ENCODE peak calls at places on chromosomes 7 and 10, in seven cellular contexts. S is activated CD8-positive, alpha-beta T cell treated with anti-CD3 and anti-CD28 coated beads for 36 hours; U is NCI-H69; D is T-helper 2 cell; K is tibial artery; P is retinal pigment epithelial cell; A is Peyer's patch. H is an unnamed sample.
A peak's percentile ranks its signal among the peaks of the same experiment; 100 is the strongest.

GRCh38 chr10:17586741-17587720 is 30.1 kb downstream of the HACD1 start:
- DNase-seq in K (no peak), U (no peak), A (no peak), D (no peak), S (no peak), P (no peak), H (no peak)

GRCh38 chr7:100641463-100641859 is at the start of gene TFR2:
- DNase-seq in A (no peak), K (no peak), S (no peak), D (no peak), U (no peak), P (no peak), H (no peak)

GRCh38 chr10:70331486-70332268 is 47.9 kb upstream of the NPFFR1 start:
- DNase-seq in S (peak; percentile 39), K (no peak), P (peak; percentile 95), A (peak; percentile 39), U (peak; percentile 91), D (no peak), H (peak; percentile 66)

GRCh38 chr10:50291261-50291850 is 40.0 kb upstream of the ASAH2 start:
- DNase-seq in U (no peak), A (no peak), P (no peak), S (no peak), K (no peak), D (no peak), H (no peak)

GRCh38 chr7:48025630-48026029 is 3.3 kb downstream of the SUN3 start:
- DNase-seq in A (no peak), S (no peak), D (no peak), U (no peak), K (no peak), P (no peak), H (no peak)

GRCh38 chr7:90768301-90768700 is 172.2 kb downstream of the CDK14 start:
- DNase-seq in P (no peak), D (no peak), A (no peak), S (no peak), U (peak; percentile 47), K (no peak), H (no peak)

GRCh38 chr7:157384301-157384700 is 47.5 kb downstream of the DNAJB6 start:
- DNase-seq in U (no peak), S (no peak), P (no peak), A (no peak), D (no peak), K (no peak), H (no peak)

GRCh38 chr7:106583706-106584690 is 77.0 kb downstream of the CCDC71L start:
- DNase-seq in U (no peak), S (no peak), P (no peak), K (no peak), A (no peak), D (no peak), H (no peak)

GRCh38 chr7:9645756-9646155 is 1212.3 kb downstream of the NXPH1 start:
- DNase-seq in A (no peak), D (no peak), P (peak; percentile 19), S (no peak), K (no peak), U (no peak), H (no peak)

GRCh38 chr7:159148430-159149395 is 4.0 kb upstream of the VIPR2 start:
- DNase-seq in A (no peak), K (no peak), D (no peak), P (no peak), S (no peak), U (no peak), H (no peak)

GRCh38 chr7:96143495-96144259 is 178.2 kb downstream of the SLC25A13 start:
- DNase-seq in S (no peak), P (no peak), A (no peak), D (no peak), K (no peak), U (peak; percentile 90), H (no peak)

GRCh38 chr10:80583681-80584080 is 46.0 kb downstream of the SH2D4B start:
- DNase-seq in A (no peak), S (no peak), D (no peak), P (no peak), K (no peak), U (no peak), H (no peak)

GRCh38 chr7:91034459-91035368 is 229.5 kb upstream of the FZD1 start:
- DNase-seq in K (peak; percentile 65), U (peak; percentile 91), S (peak; percentile 53), D (no peak), P (no peak), A (peak; percentile 28), H (peak; percentile 61)

GRCh38 chr10:125057158-125058001 is 103.0 kb downstream of the CTBP2 start:
- DNase-seq in A (no peak), S (peak; percentile 14), P (peak; percentile 93), K (peak; percentile 84), U (peak; percentile 11), D (no peak), H (peak; percentile 86)

GRCh38 chr10:31769564-31769963 is 159.1 kb downstream of the ARHGAP12 start:
- DNase-seq in A (no peak), S (no peak), U (no peak), D (no peak), K (no peak), P (no peak), H (no peak)

GRCh38 chr7:44348300-44348699 is 22.9 kb upstream of the CAMK2B start:
- DNase-seq in S (peak; percentile 45), U (peak; percentile 26), D (no peak), A (no peak), K (no peak), P (peak; percentile 1), H (no peak)

GRCh38 chr7:151472644-151473380 is 32.9 kb upstream of the CRYGN start:
- DNase-seq in K (no peak), S (no peak), D (no peak), P (no peak), A (no peak), U (no peak), H (no peak)

GRCh38 chr7:111920329-111920728 is 285.9 kb downstream of the DOCK4 start:
- DNase-seq in K (no peak), P (no peak), U (peak; percentile 37), S (no peak), A (no peak), D (no peak), H (no peak)

GRCh38 chr10:17751781-17752445 is at the start of gene TMEM236:
- DNase-seq in A (no peak), D (no peak), K (no peak), U (no peak), S (no peak), P (no peak), H (no peak)

GRCh38 chr7:68025363-68025762 is 1028.7 kb downstream of the TYW1 start:
- DNase-seq in U (no peak), S (no peak), P (no peak), K (no peak), D (no peak), A (no peak), H (no peak)

GRCh38 chr10:5900247-5900646 is 10.2 kb downstream of the FBH1 start:
- DNase-seq in U (no peak), P (no peak), D (no peak), K (peak; percentile 54), S (no peak), A (no peak), H (no peak)

GRCh38 chr7:156889089-156889488 is 3.9 kb downstream of the LMBR1 start:
- DNase-seq in D (no peak), K (no peak), U (peak; percentile 50), S (no peak), A (no peak), P (no peak), H (no peak)

GRCh38 chr10:30503700-30504462 is 69.9 kb downstream of the MAP3K8 start:
- DNase-seq in A (no peak), S (no peak), U (no peak), D (no peak), P (no peak), K (no peak), H (no peak)

GRCh38 chr7:76198202-76198601 is 3.5 kb upstream of the SRRM3 start:
- DNase-seq in S (no peak), U (no peak), P (no peak), D (no peak), K (no peak), A (no peak), H (no peak)

GRCh38 chr10:31123946-31124345 is 92.3 kb upstream of the ZNF438 start:
- DNase-seq in A (no peak), P (no peak), U (peak; percentile 5), K (no peak), S (no peak), D (no peak), H (no peak)

GRCh38 chr7:75617634-75618234 is 121.0 kb downstream of the HIP1 start:
- DNase-seq in D (peak; percentile 20), A (peak; percentile 55), K (peak; percentile 82), S (peak; percentile 72), P (no peak), U (no peak), H (peak; percentile 83)

GRCh38 chr7:147586110-147586509 is 1004.5 kb upstream of the C7orf33 start:
- DNase-seq in K (no peak), D (no peak), U (no peak), A (no peak), S (no peak), P (no peak), H (no peak)

GRCh38 chr7:101677421-101678137 is 48.5 kb upstream of the MYL10 start:
- DNase-seq in S (no peak), K (no peak), D (no peak), A (no peak), P (no peak), U (peak; percentile 82), H (no peak)

GRCh38 chr7:123410273-123410928 is 124.0 kb downstream of the IQUB start:
- DNase-seq in D (no peak), P (peak; percentile 82), A (no peak), S (no peak), K (no peak), U (peak; percentile 71), H (no peak)

GRCh38 chr7:2052657-2053048 is 180.1 kb downstream of the MAD1L1 start:
- DNase-seq in A (no peak), S (no peak), U (no peak), D (no peak), P (no peak), K (no peak), H (no peak)

GRCh38 chr10:29688230-29688634 is 53.5 kb upstream of the SVIL start:
- DNase-seq in P (no peak), D (no peak), A (no peak), K (no peak), S (no peak), U (peak; percentile 95), H (no peak)

GRCh38 chr10:77247076-77247561 is 390.5 kb downstream of the KCNMA1 start:
- DNase-seq in A (no peak), D (no peak), P (no peak), S (no peak), K (no peak), U (no peak), H (no peak)

GRCh38 chr7:100682991-100683658 is 9.6 kb downstream of the GNB2 start:
- DNase-seq in S (no peak), D (no peak), K (no peak), P (no peak), U (no peak), A (no peak), H (no peak)

GRCh38 chr10:11288302-11288701 is 270.6 kb downstream of the CELF2 start:
- DNase-seq in A (no peak), K (no peak), S (no peak), U (no peak), P (no peak), D (no peak), H (no peak)

GRCh38 chr10:28984431-28984830 is 304.4 kb upstream of the LYZL1 start:
- DNase-seq in S (peak; percentile 13), U (peak; percentile 72), K (peak; percentile 96), A (peak; percentile 19), D (no peak), P (peak; percentile 99), H (peak; percentile 98)

GRCh38 chr7:74373536-74373935 is 80.2 kb upstream of the GTF2IRD1 start:
- DNase-seq in D (no peak), S (no peak), P (no peak), U (peak; percentile 33), A (no peak), K (no peak), H (no peak)

H was measured in right atrium auricular region.